ENCODE peak calls at places on chromosomes 2 and 18, in nine cellular contexts. One of them, this sample, is unnamed.

GRCh38 chr2:98634406-98635092 is 26.2 kb downstream of the UNC50 start:
- DNase-seq in cardiac muscle cell: no peak
- DNase-seq in ovary: no peak
- DNase-seq in suprapubic skin: no peak
- DNase-seq in CD8-positive, alpha-beta T cell: peak
- DNase-seq in brain microvascular endothelial cell: peak
- DNase-seq in GM12878: no peak
- DNase-seq in transverse colon: no peak
- DNase-seq in Calu3: peak
- DNase-seq in this sample: no peak

GRCh38 chr2:67255933-67256615 is 141.1 kb upstream of the ETAA1 start:
- DNase-seq in CD8-positive, alpha-beta T cell: no peak
- DNase-seq in Calu3: no peak
- DNase-seq in ovary: no peak
- DNase-seq in cardiac muscle cell: no peak
- DNase-seq in brain microvascular endothelial cell: peak
- DNase-seq in transverse colon: no peak
- DNase-seq in GM12878: no peak
- DNase-seq in suprapubic skin: no peak
- DNase-seq in this sample: no peak

GRCh38 chr2:130370490-130370889 is 14.6 kb downstream of the PTPN18 start:
- DNase-seq in Calu3: no peak
- DNase-seq in cardiac muscle cell: no peak
- DNase-seq in ovary: no peak
- DNase-seq in brain microvascular endothelial cell: no peak
- DNase-seq in GM12878: no peak
- DNase-seq in suprapubic skin: peak
- DNase-seq in transverse colon: peak
- DNase-seq in CD8-positive, alpha-beta T cell: peak
- DNase-seq in this sample: no peak

GRCh38 chr2:158761626-158762025 is 33.5 kb upstream of the DAPL1 start:
- DNase-seq in cardiac muscle cell: no peak
- DNase-seq in transverse colon: no peak
- DNase-seq in CD8-positive, alpha-beta T cell: no peak
- DNase-seq in suprapubic skin: no peak
- DNase-seq in GM12878: no peak
- DNase-seq in Calu3: no peak
- DNase-seq in ovary: no peak
- DNase-seq in brain microvascular endothelial cell: peak
- DNase-seq in this sample: no peak

GRCh38 chr2:209208211-209208610 is 215.6 kb upstream of the MAP2 start:
- DNase-seq in Calu3: peak
- DNase-seq in brain microvascular endothelial cell: no peak
- DNase-seq in CD8-positive, alpha-beta T cell: no peak
- DNase-seq in transverse colon: peak
- DNase-seq in GM12878: no peak
- DNase-seq in ovary: no peak
- DNase-seq in suprapubic skin: no peak
- DNase-seq in cardiac muscle cell: peak
- DNase-seq in this sample: no peak

GRCh38 chr2:60565472-60565871 is 12.0 kb upstream of the BCL11A start:
- DNase-seq in Calu3: peak
- DNase-seq in CD8-positive, alpha-beta T cell: no peak
- DNase-seq in suprapubic skin: no peak
- DNase-seq in brain microvascular endothelial cell: no peak
- DNase-seq in transverse colon: peak
- DNase-seq in cardiac muscle cell: no peak
- DNase-seq in GM12878: no peak
- DNase-seq in ovary: no peak
- DNase-seq in this sample: no peak

GRCh38 chr2:201343559-201343958 is 13.6 kb downstream of the FLACC1 start:
- DNase-seq in GM12878: no peak
- DNase-seq in Calu3: no peak
- DNase-seq in cardiac muscle cell: no peak
- DNase-seq in brain microvascular endothelial cell: no peak
- DNase-seq in transverse colon: no peak
- DNase-seq in CD8-positive, alpha-beta T cell: no peak
- DNase-seq in ovary: no peak
- DNase-seq in suprapubic skin: no peak
- DNase-seq in this sample: no peak

GRCh38 chr2:85104228-85104627 is 29.0 kb upstream of the TCF7L1 start:
- DNase-seq in cardiac muscle cell: no peak
- DNase-seq in brain microvascular endothelial cell: no peak
- DNase-seq in ovary: no peak
- DNase-seq in suprapubic skin: no peak
- DNase-seq in Calu3: no peak
- DNase-seq in GM12878: no peak
- DNase-seq in transverse colon: no peak
- DNase-seq in CD8-positive, alpha-beta T cell: no peak
- DNase-seq in this sample: no peak

GRCh38 chr2:85435986-85436835 is 17.7 kb downstream of the SH2D6 start:
- DNase-seq in CD8-positive, alpha-beta T cell: no peak
- DNase-seq in brain microvascular endothelial cell: no peak
- DNase-seq in suprapubic skin: no peak
- DNase-seq in cardiac muscle cell: no peak
- DNase-seq in ovary: no peak
- DNase-seq in transverse colon: no peak
- DNase-seq in GM12878: no peak
- DNase-seq in Calu3: no peak
- DNase-seq in this sample: no peak

GRCh38 chr18:59665057-59666007 is 31.9 kb downstream of the CCBE1 start:
- DNase-seq in brain microvascular endothelial cell: no peak
- DNase-seq in ovary: no peak
- DNase-seq in CD8-positive, alpha-beta T cell: no peak
- DNase-seq in transverse colon: no peak
- DNase-seq in cardiac muscle cell: no peak
- DNase-seq in suprapubic skin: no peak
- DNase-seq in GM12878: no peak
- DNase-seq in Calu3: no peak
- DNase-seq in this sample: no peak

GRCh38 chr2:191626497-191627151 is 51.3 kb upstream of the NABP1 start:
- DNase-seq in CD8-positive, alpha-beta T cell: no peak
- DNase-seq in cardiac muscle cell: no peak
- DNase-seq in Calu3: no peak
- DNase-seq in GM12878: no peak
- DNase-seq in ovary: no peak
- DNase-seq in suprapubic skin: no peak
- DNase-seq in brain microvascular endothelial cell: no peak
- DNase-seq in transverse colon: no peak
- DNase-seq in this sample: no peak

GRCh38 chr18:79422022-79422782 is 26.5 kb downstream of the NFATC1 start:
- DNase-seq in Calu3: no peak
- DNase-seq in ovary: no peak
- DNase-seq in cardiac muscle cell: no peak
- DNase-seq in transverse colon: no peak
- DNase-seq in suprapubic skin: no peak
- DNase-seq in GM12878: no peak
- DNase-seq in CD8-positive, alpha-beta T cell: no peak
- DNase-seq in brain microvascular endothelial cell: peak
- DNase-seq in this sample: no peak

GRCh38 chr2:24919100-24919976 is 699 bp downstream of the ADCY3 start:
- DNase-seq in suprapubic skin: no peak
- DNase-seq in Calu3: peak
- DNase-seq in cardiac muscle cell: peak
- DNase-seq in CD8-positive, alpha-beta T cell: peak
- DNase-seq in transverse colon: peak
- DNase-seq in ovary: no peak
- DNase-seq in brain microvascular endothelial cell: no peak
- DNase-seq in GM12878: no peak
- DNase-seq in this sample: no peak

GRCh38 chr2:212712991-212713390 is 174.4 kb upstream of the ERBB4 start:
- DNase-seq in CD8-positive, alpha-beta T cell: no peak
- DNase-seq in Calu3: no peak
- DNase-seq in brain microvascular endothelial cell: no peak
- DNase-seq in GM12878: no peak
- DNase-seq in suprapubic skin: no peak
- DNase-seq in cardiac muscle cell: no peak
- DNase-seq in ovary: no peak
- DNase-seq in transverse colon: no peak
- DNase-seq in this sample: no peak

GRCh38 chr2:210480079-210480478 is 3.5 kb upstream of the LANCL1 start:
- DNase-seq in suprapubic skin: no peak
- DNase-seq in GM12878: no peak
- DNase-seq in cardiac muscle cell: no peak
- DNase-seq in transverse colon: no peak
- DNase-seq in CD8-positive, alpha-beta T cell: no peak
- DNase-seq in brain microvascular endothelial cell: no peak
- DNase-seq in ovary: no peak
- DNase-seq in Calu3: no peak
- DNase-seq in this sample: no peak

GRCh38 chr2:10688921-10689807 is 611 bp downstream of the NOL10 start:
- DNase-seq in transverse colon: peak
- DNase-seq in GM12878: no peak
- DNase-seq in CD8-positive, alpha-beta T cell: peak
- DNase-seq in Calu3: peak
- DNase-seq in cardiac muscle cell: peak
- DNase-seq in brain microvascular endothelial cell: no peak
- DNase-seq in suprapubic skin: no peak
- DNase-seq in ovary: no peak
- DNase-seq in this sample: no peak

GRCh38 chr18:50190236-50190635 is 4.7 kb downstream of the MYO5B start:
- DNase-seq in transverse colon: no peak
- DNase-seq in ovary: no peak
- DNase-seq in cardiac muscle cell: no peak
- DNase-seq in suprapubic skin: no peak
- DNase-seq in brain microvascular endothelial cell: peak
- DNase-seq in Calu3: no peak
- DNase-seq in CD8-positive, alpha-beta T cell: no peak
- DNase-seq in GM12878: no peak
- DNase-seq in this sample: no peak

GRCh38 chr2:54545700-54546450 is 89.7 kb downstream of the SPTBN1 start:
- DNase-seq in Calu3: peak
- DNase-seq in cardiac muscle cell: no peak
- DNase-seq in suprapubic skin: no peak
- DNase-seq in GM12878: no peak
- DNase-seq in ovary: no peak
- DNase-seq in transverse colon: no peak
- DNase-seq in CD8-positive, alpha-beta T cell: no peak
- DNase-seq in brain microvascular endothelial cell: no peak
- DNase-seq in this sample: no peak

GRCh38 chr2:206154197-206154596 is 5.0 kb downstream of the NDUFS1 start:
- DNase-seq in Calu3: no peak
- DNase-seq in suprapubic skin: no peak
- DNase-seq in ovary: no peak
- DNase-seq in CD8-positive, alpha-beta T cell: no peak
- DNase-seq in cardiac muscle cell: peak
- DNase-seq in transverse colon: no peak
- DNase-seq in GM12878: peak
- DNase-seq in brain microvascular endothelial cell: no peak
- DNase-seq in this sample: no peak
- TF ChIP-seq CTCF in Calu3: no peak
- TF ChIP-seq CTCF in suprapubic skin: no peak
- TF ChIP-seq CTCF in ovary: no peak
- TF ChIP-seq CTCF in CD8-positive, alpha-beta T cell: no peak
- TF ChIP-seq CTCF in cardiac muscle cell: no peak
- TF ChIP-seq CTCF in transverse colon: no peak
- TF ChIP-seq CTCF in GM12878: peak
- TF ChIP-seq CTCF in brain microvascular endothelial cell: no peak
- TF ChIP-seq CTCF in this sample: peak

DNA sequence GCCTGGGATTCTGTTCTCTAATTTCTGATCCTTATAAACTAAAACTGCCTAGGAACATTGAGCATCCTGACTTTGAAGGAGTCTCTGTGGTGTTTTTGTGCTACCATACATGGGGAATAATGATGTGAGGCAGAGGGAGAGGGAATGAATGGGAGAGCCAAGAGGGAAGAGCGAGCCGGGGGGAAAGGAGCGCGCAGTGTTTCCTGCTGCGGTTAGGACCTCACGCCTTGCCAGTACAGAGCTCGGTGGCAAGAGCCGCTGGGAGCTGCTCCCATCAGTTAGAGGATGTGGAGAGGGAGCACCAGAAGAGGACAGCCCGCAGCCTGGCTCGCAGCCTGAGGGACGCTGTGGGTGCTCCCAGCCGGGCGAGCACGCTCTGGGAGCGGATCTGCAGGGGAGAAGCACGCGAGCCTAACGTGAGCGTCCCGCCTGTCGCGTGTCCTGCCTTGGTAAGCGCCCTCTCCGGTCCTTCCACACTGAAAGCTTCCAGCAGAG is 114.7 kb downstream of the FAM210A start:
- DNase-seq in brain microvascular endothelial cell: peak
- DNase-seq in GM12878: no peak
- DNase-seq in Calu3: no peak
- DNase-seq in CD8-positive, alpha-beta T cell: peak
- DNase-seq in ovary: no peak
- DNase-seq in cardiac muscle cell: peak
- DNase-seq in suprapubic skin: no peak
- DNase-seq in transverse colon: no peak
- DNase-seq in this sample: no peak
- TF ChIP-seq CTCF in brain microvascular endothelial cell: no peak
- TF ChIP-seq CTCF in GM12878: no peak
- TF ChIP-seq CTCF in Calu3: no peak
- TF ChIP-seq CTCF in CD8-positive, alpha-beta T cell: no peak
- TF ChIP-seq CTCF in ovary: no peak
- TF ChIP-seq CTCF in cardiac muscle cell: no peak
- TF ChIP-seq CTCF in suprapubic skin: no peak
- TF ChIP-seq CTCF in transverse colon: no peak
- TF ChIP-seq CTCF in this sample: no peak

GRCh38 chr18:42030586-42031182 is 75.7 kb downstream of the PIK3C3 start:
- DNase-seq in ovary: no peak
- DNase-seq in GM12878: no peak
- DNase-seq in Calu3: peak
- DNase-seq in transverse colon: no peak
- DNase-seq in CD8-positive, alpha-beta T cell: no peak
- DNase-seq in brain microvascular endothelial cell: peak
- DNase-seq in suprapubic skin: no peak
- DNase-seq in cardiac muscle cell: peak
- DNase-seq in this sample: no peak
- TF ChIP-seq CTCF in ovary: no peak
- TF ChIP-seq CTCF in GM12878: peak
- TF ChIP-seq CTCF in Calu3: peak
- TF ChIP-seq CTCF in transverse colon: no peak
- TF ChIP-seq CTCF in CD8-positive, alpha-beta T cell: no peak
- TF ChIP-seq CTCF in brain microvascular endothelial cell: peak
- TF ChIP-seq CTCF in suprapubic skin: no peak
- TF ChIP-seq CTCF in cardiac muscle cell: peak
- TF ChIP-seq CTCF in this sample: peak

GRCh38 chr18:74082476-74083070 is 65.1 kb downstream of the FBXO15 start:
- DNase-seq in Calu3: peak
- DNase-seq in GM12878: peak
- DNase-seq in CD8-positive, alpha-beta T cell: peak
- DNase-seq in transverse colon: peak
- DNase-seq in suprapubic skin: no peak
- DNase-seq in brain microvascular endothelial cell: peak
- DNase-seq in ovary: no peak
- DNase-seq in cardiac muscle cell: peak
- DNase-seq in this sample: no peak
- TF ChIP-seq CTCF in Calu3: peak
- TF ChIP-seq CTCF in GM12878: peak
- TF ChIP-seq CTCF in CD8-positive, alpha-beta T cell: no peak
- TF ChIP-seq CTCF in transverse colon: peak
- TF ChIP-seq CTCF in suprapubic skin: no peak
- TF ChIP-seq CTCF in brain microvascular endothelial cell: peak
- TF ChIP-seq CTCF in ovary: no peak
- TF ChIP-seq CTCF in cardiac muscle cell: peak
- TF ChIP-seq CTCF in this sample: peak